ENCODE peak calls at places on chromosomes 6 and 20, in eight cellular contexts. One of them, this sample, is unnamed. For H3K9me3, the result is how much of the 10 kb centered on the place peaks cover.

GRCh38 chr6:37027811-37028469 is 22.5 kb downstream of the FGD2 start:
- DNase-seq in spleen: peak
- DNase-seq in upper lobe of left lung: no peak
- DNase-seq in vagina: no peak
- DNase-seq in stomach: no peak
- DNase-seq in Panc1: no peak
- DNase-seq in breast epithelium: no peak
- DNase-seq in suprapubic skin: no peak
- DNase-seq in this sample: no peak

GRCh38 chr6:143601501-143601900 is 76.3 kb upstream of the PHACTR2 start:
- DNase-seq in spleen: no peak
- DNase-seq in upper lobe of left lung: no peak
- DNase-seq in vagina: no peak
- DNase-seq in stomach: no peak
- DNase-seq in Panc1: no peak
- DNase-seq in breast epithelium: no peak
- DNase-seq in suprapubic skin: no peak
- DNase-seq in this sample: no peak

GRCh38 chr6:109783245-109783990 is 92.3 kb downstream of the FIG4 start:
- DNase-seq in spleen: no peak
- DNase-seq in upper lobe of left lung: no peak
- DNase-seq in vagina: no peak
- DNase-seq in stomach: no peak
- DNase-seq in Panc1: no peak
- DNase-seq in breast epithelium: no peak
- DNase-seq in suprapubic skin: no peak
- DNase-seq in this sample: no peak

GRCh38 chr6:94254689-94255088 is 835.3 kb upstream of the EPHA7 start:
- DNase-seq in spleen: no peak
- DNase-seq in upper lobe of left lung: no peak
- DNase-seq in vagina: no peak
- DNase-seq in stomach: no peak
- DNase-seq in Panc1: no peak
- DNase-seq in breast epithelium: no peak
- DNase-seq in suprapubic skin: no peak
- DNase-seq in this sample: no peak

GRCh38 chr6:169864148-169865030 is 113.0 kb downstream of the ERMARD start:
- DNase-seq in spleen: peak
- DNase-seq in upper lobe of left lung: no peak
- DNase-seq in vagina: peak
- DNase-seq in stomach: peak
- DNase-seq in Panc1: no peak
- DNase-seq in breast epithelium: no peak
- DNase-seq in suprapubic skin: no peak
- DNase-seq in this sample: no peak

GRCh38 chr6:77177470-77177869 is 285.8 kb downstream of the HTR1B start:
- DNase-seq in spleen: no peak
- DNase-seq in upper lobe of left lung: no peak
- DNase-seq in vagina: no peak
- DNase-seq in stomach: no peak
- DNase-seq in Panc1: no peak
- DNase-seq in breast epithelium: no peak
- DNase-seq in suprapubic skin: no peak
- DNase-seq in this sample: no peak

GRCh38 chr6:131107166-131107565 is 28.1 kb upstream of the AKAP7 start:
- DNase-seq in spleen: no peak
- DNase-seq in upper lobe of left lung: no peak
- DNase-seq in vagina: no peak
- DNase-seq in stomach: no peak
- DNase-seq in Panc1: no peak
- DNase-seq in breast epithelium: no peak
- DNase-seq in suprapubic skin: no peak
- DNase-seq in this sample: no peak

GRCh38 chr6:25706314-25707014 is 48.1 kb upstream of the SLC17A4 start:
- DNase-seq in spleen: no peak
- DNase-seq in upper lobe of left lung: no peak
- DNase-seq in vagina: no peak
- DNase-seq in stomach: peak
- DNase-seq in Panc1: no peak
- DNase-seq in breast epithelium: no peak
- DNase-seq in suprapubic skin: no peak
- DNase-seq in this sample: no peak

GRCh38 chr6:170035896-170036295 is 255.0 kb downstream of the DLL1 start:
- DNase-seq in spleen: peak
- DNase-seq in upper lobe of left lung: no peak
- DNase-seq in vagina: peak
- DNase-seq in stomach: peak
- DNase-seq in Panc1: no peak
- DNase-seq in breast epithelium: no peak
- DNase-seq in suprapubic skin: peak
- DNase-seq in this sample: no peak

GRCh38 chr6:37648465-37649330 is 49.0 kb downstream of the MDGA1 start:
- DNase-seq in spleen: no peak
- DNase-seq in upper lobe of left lung: peak
- DNase-seq in vagina: no peak
- DNase-seq in stomach: peak
- DNase-seq in Panc1: no peak
- DNase-seq in breast epithelium: no peak
- DNase-seq in suprapubic skin: no peak
- DNase-seq in this sample: no peak

GRCh38 chr6:72446427-72446826 is 175.4 kb upstream of the KCNQ5 start:
- DNase-seq in spleen: no peak
- DNase-seq in upper lobe of left lung: no peak
- DNase-seq in vagina: no peak
- DNase-seq in stomach: no peak
- DNase-seq in Panc1: no peak
- DNase-seq in breast epithelium: no peak
- DNase-seq in suprapubic skin: no peak
- DNase-seq in this sample: no peak

GRCh38 chr20:47489448-47489872 is 12.2 kb upstream of the NCOA3 start:
- DNase-seq in spleen: peak
- DNase-seq in upper lobe of left lung: no peak
- DNase-seq in vagina: no peak
- DNase-seq in stomach: no peak
- DNase-seq in Panc1: no peak
- DNase-seq in breast epithelium: no peak
- DNase-seq in suprapubic skin: no peak
- DNase-seq in this sample: no peak

GRCh38 chr6:23446394-23447001 is 679.5 kb upstream of the NRSN1 start:
- DNase-seq in spleen: no peak
- DNase-seq in upper lobe of left lung: no peak
- DNase-seq in vagina: no peak
- DNase-seq in stomach: no peak
- DNase-seq in Panc1: peak
- DNase-seq in breast epithelium: no peak
- DNase-seq in suprapubic skin: no peak
- DNase-seq in this sample: peak

GRCh38 chr20:44018684-44019637 is 104.3 kb downstream of the TOX2 start:
- DNase-seq in spleen: no peak
- DNase-seq in upper lobe of left lung: no peak
- DNase-seq in vagina: no peak
- DNase-seq in stomach: no peak
- DNase-seq in Panc1: no peak
- DNase-seq in breast epithelium: no peak
- DNase-seq in suprapubic skin: peak
- DNase-seq in this sample: no peak

GRCh38 chr20:4813839-4814695 is 92.4 kb downstream of the PRND start:
- DNase-seq in spleen: peak
- DNase-seq in upper lobe of left lung: no peak
- DNase-seq in vagina: no peak
- DNase-seq in stomach: no peak
- DNase-seq in Panc1: no peak
- DNase-seq in breast epithelium: no peak
- DNase-seq in suprapubic skin: peak
- DNase-seq in this sample: no peak

GRCh38 chr6:135087403-135087802 is 32.8 kb upstream of the HBS1L start:
- DNase-seq in spleen: no peak
- DNase-seq in upper lobe of left lung: no peak
- DNase-seq in vagina: no peak
- DNase-seq in stomach: no peak
- DNase-seq in Panc1: no peak
- DNase-seq in breast epithelium: no peak
- DNase-seq in suprapubic skin: no peak
- DNase-seq in this sample: no peak

GRCh38 chr6:39137235-39137634 is 22.2 kb upstream of the SAYSD1 start:
- DNase-seq in spleen: no peak
- DNase-seq in upper lobe of left lung: no peak
- DNase-seq in vagina: no peak
- DNase-seq in stomach: peak
- DNase-seq in Panc1: no peak
- DNase-seq in breast epithelium: no peak
- DNase-seq in suprapubic skin: no peak
- DNase-seq in this sample: no peak

GRCh38 chr6:131950767-131951575 is at the start of gene CCN2:
- DNase-seq in spleen: peak
- DNase-seq in upper lobe of left lung: peak
- DNase-seq in vagina: no peak
- DNase-seq in stomach: peak
- DNase-seq in Panc1: peak
- DNase-seq in breast epithelium: peak
- DNase-seq in suprapubic skin: peak
- DNase-seq in this sample: no peak

GRCh38 chr6:43278524-43279078 is 19.5 kb upstream of the SLC22A7 start:
- DNase-seq in spleen: no peak
- DNase-seq in upper lobe of left lung: no peak
- DNase-seq in vagina: no peak
- DNase-seq in stomach: no peak
- DNase-seq in Panc1: no peak
- DNase-seq in breast epithelium: no peak
- DNase-seq in suprapubic skin: no peak
- DNase-seq in this sample: no peak

GRCh38 chr20:53582574-53583351 is 10.9 kb downstream of the ZNF217 start:
- DNase-seq in spleen: no peak
- DNase-seq in upper lobe of left lung: no peak
- DNase-seq in vagina: peak
- DNase-seq in stomach: peak
- DNase-seq in Panc1: no peak
- DNase-seq in breast epithelium: no peak
- DNase-seq in suprapubic skin: no peak
- DNase-seq in this sample: no peak

GRCh38 chr20:4820833-4821518 is 99.3 kb downstream of the PRND start:
- DNase-seq in spleen: no peak
- DNase-seq in upper lobe of left lung: no peak
- DNase-seq in vagina: no peak
- DNase-seq in stomach: no peak
- DNase-seq in Panc1: no peak
- DNase-seq in breast epithelium: no peak
- DNase-seq in suprapubic skin: peak
- DNase-seq in this sample: no peak

GRCh38 chr6:1576711-1577110 is 33.0 kb upstream of the FOXC1 start:
- DNase-seq in spleen: no peak
- DNase-seq in upper lobe of left lung: peak
- DNase-seq in vagina: peak
- DNase-seq in stomach: no peak
- DNase-seq in Panc1: no peak
- DNase-seq in breast epithelium: no peak
- DNase-seq in suprapubic skin: no peak
- DNase-seq in this sample: no peak

GRCh38 chr6:28807682-28808280 is 116.0 kb downstream of the TRIM27 start:
- DNase-seq in spleen: no peak
- DNase-seq in upper lobe of left lung: no peak
- DNase-seq in vagina: no peak
- DNase-seq in stomach: no peak
- DNase-seq in Panc1: no peak
- DNase-seq in breast epithelium: no peak
- DNase-seq in suprapubic skin: no peak
- DNase-seq in this sample: no peak

GRCh38 chr6:121993362-121993761 is 406.1 kb upstream of the HSF2 start:
- DNase-seq in spleen: no peak
- DNase-seq in upper lobe of left lung: peak
- DNase-seq in vagina: no peak
- DNase-seq in stomach: no peak
- DNase-seq in Panc1: no peak
- DNase-seq in breast epithelium: no peak
- DNase-seq in suprapubic skin: no peak
- DNase-seq in this sample: no peak

GRCh38 chr6:129102741-129103140 is 219.8 kb downstream of the LAMA2 start:
- DNase-seq in spleen: no peak
- DNase-seq in upper lobe of left lung: no peak
- DNase-seq in vagina: no peak
- DNase-seq in stomach: no peak
- DNase-seq in Panc1: no peak
- DNase-seq in breast epithelium: no peak
- DNase-seq in suprapubic skin: no peak
- DNase-seq in this sample: no peak

GRCh38 chr20:46990017-46990810 is 95.6 kb downstream of the EYA2 start:
- DNase-seq in spleen: no peak
- DNase-seq in upper lobe of left lung: no peak
- DNase-seq in vagina: no peak
- DNase-seq in stomach: no peak
- DNase-seq in Panc1: no peak
- DNase-seq in breast epithelium: peak
- DNase-seq in suprapubic skin: no peak
- DNase-seq in this sample: no peak

GRCh38 chr6:81938014-81938761 is 185.7 kb upstream of the TENT5A start:
- DNase-seq in spleen: no peak
- DNase-seq in upper lobe of left lung: no peak
- DNase-seq in vagina: no peak
- DNase-seq in stomach: no peak
- DNase-seq in Panc1: peak
- DNase-seq in breast epithelium: no peak
- DNase-seq in suprapubic skin: no peak
- DNase-seq in this sample: peak

GRCh38 chr6:151425561-151425960 is 26.4 kb downstream of the RMND1 start:
- DNase-seq in spleen: no peak
- DNase-seq in upper lobe of left lung: no peak
- DNase-seq in vagina: no peak
- DNase-seq in stomach: no peak
- DNase-seq in Panc1: no peak
- DNase-seq in breast epithelium: no peak
- DNase-seq in suprapubic skin: no peak
- DNase-seq in this sample: no peak
- H3K27ac ChIP-seq in spleen: no peak
- H3K27ac ChIP-seq in upper lobe of left lung: no peak
- H3K27ac ChIP-seq in vagina: no peak
- H3K27ac ChIP-seq in stomach: no peak
- H3K27ac ChIP-seq in Panc1: no peak
- H3K27ac ChIP-seq in breast epithelium: no peak
- H3K27ac ChIP-seq in suprapubic skin: no peak
- H3K27ac ChIP-seq in this sample: no peak

GRCh38 chr6:34391711-34392496 is 565 bp downstream of the NUDT3 start:
- DNase-seq in spleen: peak
- DNase-seq in upper lobe of left lung: peak
- DNase-seq in vagina: no peak
- DNase-seq in stomach: peak
- DNase-seq in Panc1: no peak
- DNase-seq in breast epithelium: peak
- DNase-seq in suprapubic skin: peak
- DNase-seq in this sample: no peak
- TF ChIP-seq POLR2AphosphoS5 in spleen: peak
- TF ChIP-seq POLR2AphosphoS5 in upper lobe of left lung: no peak
- TF ChIP-seq POLR2AphosphoS5 in vagina: peak
- TF ChIP-seq POLR2AphosphoS5 in stomach: no peak
- TF ChIP-seq POLR2AphosphoS5 in Panc1: no peak
- TF ChIP-seq POLR2AphosphoS5 in breast epithelium: no peak
- TF ChIP-seq POLR2AphosphoS5 in suprapubic skin: no peak
- TF ChIP-seq POLR2AphosphoS5 in this sample: peak

GRCh38 chr6:86871681-86872080 is 65.6 kb upstream of the HTR1E start:
- DNase-seq in spleen: no peak
- DNase-seq in upper lobe of left lung: no peak
- DNase-seq in vagina: no peak
- DNase-seq in stomach: no peak
- DNase-seq in Panc1: no peak
- DNase-seq in breast epithelium: no peak
- DNase-seq in suprapubic skin: no peak
- DNase-seq in this sample: no peak
- H3K9me3 ChIP-seq in spleen: half or more
- H3K9me3 ChIP-seq in upper lobe of left lung: under half
- H3K9me3 ChIP-seq in vagina: under half
- H3K9me3 ChIP-seq in stomach: under half
- H3K9me3 ChIP-seq in Panc1: under half
- H3K9me3 ChIP-seq in breast epithelium: under half
- H3K9me3 ChIP-seq in suprapubic skin: under half
- H3K9me3 ChIP-seq in this sample: under half

GRCh38 chr6:148502083-148502772 is 159.6 kb downstream of the SASH1 start:
- DNase-seq in spleen: no peak
- DNase-seq in upper lobe of left lung: no peak
- DNase-seq in vagina: no peak
- DNase-seq in stomach: no peak
- DNase-seq in Panc1: no peak
- DNase-seq in breast epithelium: no peak
- DNase-seq in suprapubic skin: peak
- DNase-seq in this sample: no peak
- H3K27ac ChIP-seq in spleen: no peak
- H3K27ac ChIP-seq in upper lobe of left lung: peak
- H3K27ac ChIP-seq in vagina: peak
- H3K27ac ChIP-seq in stomach: peak
- H3K27ac ChIP-seq in Panc1: no peak
- H3K27ac ChIP-seq in breast epithelium: peak
- H3K27ac ChIP-seq in suprapubic skin: peak
- H3K27ac ChIP-seq in this sample: peak